ENCODE peak calls at places on chromosome 5, in ten cellular contexts. U is stimulated activated naive CD8-positive, alpha-beta T cell treated with anti-CD3 and anti-CD28 coated beads, Interleukin-15, amount 100 ng/mL, for 72 hours; P is left cardiac atrium; Z is left lung; B is activated CD4-positive, CD25-positive, alpha-beta regulatory T cell treated with anti-CD3 and anti-CD28 coated beads, Interleukin-2, amount 50 U/mL, for 24 hours; A is natural killer cell treated with Interleukin-12 subunit alpha and Interleukin-12 subunit beta and Interleukin-15 and Interleukin-18, amount 100 ng/mL, for 72 hours; I is stimulated activated effector memory CD8-positive, alpha-beta T cell treated with anti-CD3 and anti-CD28 coated beads, Interleukin-12 subunit alpha, Interleukin-12 subunit beta, amount 100 ng/mL, for 72 hours; N is pancreas; V is foreskin keratinocyte; W is activated naive CD4-positive, alpha-beta T cell treated with anti-CD3 and anti-CD28 coated beads, Interleukin-2, amount 50 U/mL, for 72 hours. O is an unnamed sample.

GRCh38 chr5:143619038-143619437 is 192.9 kb upstream of the HMHB1 start:
- ATAC-seq in I (no peak), Z (peak), P (peak), N (no peak), B (no peak), U (no peak), W (no peak), A (no peak), V (no peak), O (no peak)

GRCh38 chr5:142316051-142316450 is 8.8 kb downstream of the SPRY4 start:
- ATAC-seq in B (no peak), U (no peak), P (peak), W (peak), N (peak), V (no peak), A (no peak), Z (no peak), I (no peak), O (no peak)

GRCh38 chr5:20276061-20276958 is 288.3 kb upstream of the CDH18 start:
- ATAC-seq in A (no peak), N (peak), U (no peak), V (peak), W (no peak), B (no peak), Z (peak), I (no peak), P (no peak), O (no peak)

GRCh38 chr5:16600397-16600796 is 16.4 kb downstream of the RETREG1 start:
- ATAC-seq in V (no peak), B (no peak), A (no peak), W (no peak), I (no peak), N (peak), Z (peak), P (peak), U (no peak), O (no peak)

GRCh38 chr5:43410414-43410813 is 1.8 kb downstream of the CCL28 start:
- ATAC-seq in Z (peak), B (no peak), W (no peak), I (no peak), N (peak), V (no peak), U (no peak), P (no peak), A (no peak), O (no peak)

GRCh38 chr5:131754363-131754762 is 42.5 kb downstream of the FNIP1 start:
- ATAC-seq in A (no peak), Z (no peak), W (no peak), U (no peak), B (no peak), I (no peak), N (no peak), V (no peak), P (no peak), O (no peak)

GRCh38 chr5:84487963-84488362 is 103.3 kb upstream of the EDIL3 start:
- ATAC-seq in P (peak), I (no peak), B (no peak), U (no peak), A (no peak), N (no peak), V (no peak), Z (peak), W (no peak), O (no peak)

GRCh38 chr5:53253421-53253871 is 143.9 kb upstream of the MOCS2 start:
- ATAC-seq in B (no peak), A (peak), I (peak), Z (no peak), U (no peak), W (no peak), P (no peak), N (no peak), V (peak), O (peak)

O was measured in activated T-helper 17 cell treated with anti-CD3 and anti-CD28 coated beads, Interleukin-2, amount 50 U/mL, for 72 hours.